ENCODE peak calls at places on chromosomes 3 and 15, in nine cellular contexts. Q, O, I, G, R, U, H, S and X are unnamed samples. For H3K4me1, the result is how much of the 10 kb centered on the place peaks cover.

GRCh38 chr15:80710635-80711553 is 15.8 kb downstream of the ABHD17C start:
- DNase-seq in Q (no peak), O (peak), I (no peak), G (no peak), R (no peak), U (no peak), H (no peak), S (no peak), X (no peak)

GRCh38 chr3:138673641-138674040 is 65.1 kb downstream of the FAIM start:
- DNase-seq in Q (no peak), O (peak), I (no peak), G (no peak), R (no peak), U (no peak), H (peak), S (peak), X (no peak)

GRCh38 chr15:33154366-33155166 is 39.9 kb downstream of the FMN1 start:
- DNase-seq in Q (no peak), O (peak), I (peak), G (peak), R (peak), U (no peak), H (no peak), S (no peak), X (peak)

GRCh38 chr3:4712109-4712508 is 219.0 kb downstream of the ITPR1 start:
- DNase-seq in Q (no peak), O (peak), I (peak), G (no peak), R (no peak), U (no peak), H (peak), S (peak), X (no peak)

GRCh38 chr15:44081223-44082013 is 113.7 kb downstream of the FRMD5 start:
- DNase-seq in Q (no peak), O (no peak), I (no peak), G (no peak), R (no peak), U (no peak), H (no peak), S (no peak), X (no peak)

GRCh38 chr3:178342111-178342510 is 194.1 kb upstream of the KCNMB2 start:
- DNase-seq in Q (no peak), O (no peak), I (no peak), G (no peak), R (no peak), U (no peak), H (no peak), S (no peak), X (no peak)

GRCh38 chr3:23762214-23763039 is 43.3 kb upstream of the UBE2E1 start:
- DNase-seq in Q (no peak), O (peak), I (no peak), G (no peak), R (no peak), U (no peak), H (no peak), S (no peak), X (no peak)

GRCh38 chr3:87957575-87957974 is 101.2 kb downstream of the CGGBP1 start:
- DNase-seq in Q (no peak), O (no peak), I (no peak), G (no peak), R (no peak), U (no peak), H (no peak), S (no peak), X (no peak)

GRCh38 chr3:196620228-196620627 is 19.3 kb upstream of the NRROS start:
- DNase-seq in Q (no peak), O (peak), I (peak), G (no peak), R (no peak), U (no peak), H (no peak), S (no peak), X (no peak)

GRCh38 chr15:90954712-90955671 is at the start of gene RCCD1:
- DNase-seq in Q (peak), O (peak), I (peak), G (peak), R (peak), U (peak), H (peak), S (peak), X (peak)

GRCh38 chr3:11045536-11045935 is 53.0 kb downstream of the SLC6A1 start:
- DNase-seq in Q (no peak), O (no peak), I (no peak), G (no peak), R (no peak), U (no peak), H (no peak), S (peak), X (no peak)

GRCh38 chr15:45645026-45645980 is 10.5 kb downstream of the SQOR start:
- DNase-seq in Q (no peak), O (peak), I (peak), G (no peak), R (no peak), U (no peak), H (peak), S (no peak), X (no peak)

GRCh38 chr3:188526057-188526456 is 372.1 kb downstream of the LPP start:
- DNase-seq in Q (no peak), O (peak), I (peak), G (no peak), R (peak), U (no peak), H (no peak), S (no peak), X (no peak)

GRCh38 chr3:196837819-196838420 is 29.8 kb upstream of the SENP5 start:
- DNase-seq in Q (peak), O (peak), I (peak), G (peak), R (peak), U (no peak), H (peak), S (peak), X (peak)

GRCh38 chr3:52314495-52314894 is 1.6 kb upstream of the DNAH1 start:
- DNase-seq in Q (no peak), O (peak), I (no peak), G (no peak), R (no peak), U (no peak), H (no peak), S (no peak), X (no peak)

GRCh38 chr3:169044341-169045113 is 619.0 kb downstream of the MECOM start:
- DNase-seq in Q (no peak), O (peak), I (no peak), G (no peak), R (no peak), U (no peak), H (no peak), S (no peak), X (no peak)

GRCh38 chr3:172687501-172687900 is 23.4 kb downstream of the NCEH1 start:
- DNase-seq in Q (no peak), O (no peak), I (no peak), G (no peak), R (no peak), U (no peak), H (no peak), S (no peak), X (no peak)

GRCh38 chr15:96789999-96790398 is 459.5 kb downstream of the NR2F2 start:
- DNase-seq in Q (no peak), O (no peak), I (no peak), G (no peak), R (no peak), U (no peak), H (no peak), S (no peak), X (no peak)

GRCh38 chr3:73542127-73542526 is 82.6 kb downstream of the PDZRN3 start:
- DNase-seq in Q (no peak), O (no peak), I (peak), G (peak), R (no peak), U (no peak), H (peak), S (no peak), X (no peak)

GRCh38 chr15:74027688-74028087 is 33.2 kb downstream of the PML start:
- DNase-seq in Q (no peak), O (no peak), I (no peak), G (no peak), R (no peak), U (no peak), H (no peak), S (no peak), X (no peak)

GRCh38 chr3:140363801-140364200 is 314.1 kb upstream of the TRIM42 start:
- DNase-seq in Q (no peak), O (no peak), I (no peak), G (no peak), R (no peak), U (no peak), H (no peak), S (no peak), X (peak)

GRCh38 chr3:13069495-13069894 is 3.7 kb downstream of the IQSEC1 start:
- DNase-seq in Q (peak), O (no peak), I (peak), G (no peak), R (no peak), U (no peak), H (no peak), S (no peak), X (no peak)

GRCh38 chr3:186828340-186828739 is 14.2 kb upstream of the ADIPOQ start:
- DNase-seq in Q (no peak), O (no peak), I (no peak), G (no peak), R (no peak), U (no peak), H (no peak), S (no peak), X (no peak)

GRCh38 chr3:169497567-169498257 is 165.8 kb downstream of the MECOM start:
- DNase-seq in Q (no peak), O (no peak), I (no peak), G (no peak), R (no peak), U (no peak), H (no peak), S (no peak), X (no peak)

GRCh38 chr3:32374788-32375595 is 16.7 kb upstream of the CMTM7 start:
- DNase-seq in Q (peak), O (peak), I (peak), G (peak), R (no peak), U (no peak), H (peak), S (peak), X (no peak)

GRCh38 chr15:81054236-81054635 is 53.5 kb downstream of the TLNRD1 start:
- DNase-seq in Q (no peak), O (no peak), I (no peak), G (no peak), R (no peak), U (no peak), H (no peak), S (no peak), X (no peak)

GRCh38 chr3:44235604-44236484 is 5.8 kb upstream of the TOPAZ1 start:
- DNase-seq in Q (peak), O (peak), I (peak), G (peak), R (peak), U (peak), H (peak), S (peak), X (peak)

GRCh38 chr3:118846176-118846575 is 188.5 kb downstream of the IGSF11 start:
- DNase-seq in Q (no peak), O (no peak), I (no peak), G (no peak), R (no peak), U (no peak), H (no peak), S (no peak), X (no peak)

GRCh38 chr15:89828324-89829145 is 13.9 kb upstream of the ANPEP start:
- DNase-seq in Q (no peak), O (peak), I (peak), G (no peak), R (no peak), U (no peak), H (peak), S (peak), X (peak)

GRCh38 chr3:82157952-82158351 is 396.5 kb upstream of the GBE1 start:
- DNase-seq in Q (no peak), O (peak), I (no peak), G (no peak), R (no peak), U (no peak), H (no peak), S (no peak), X (no peak)

GRCh38 chr15:71273731-71274447 is 158.6 kb downstream of the THSD4 start:
- DNase-seq in Q (no peak), O (no peak), I (no peak), G (no peak), R (no peak), U (no peak), H (no peak), S (no peak), X (no peak)

GRCh38 chr3:36736327-36736726 is 28.0 kb downstream of the DCLK3 start:
- DNase-seq in Q (no peak), O (no peak), I (no peak), G (no peak), R (no peak), U (no peak), H (no peak), S (no peak), X (no peak)

GRCh38 chr3:123854905-123855304 is 29.2 kb downstream of the MYLK start:
- DNase-seq in Q (no peak), O (no peak), I (no peak), G (no peak), R (no peak), U (no peak), H (no peak), S (no peak), X (no peak)

GRCh38 chr15:85925649-85926237 is 131.0 kb upstream of the KLHL25 start:
- DNase-seq in Q (no peak), O (no peak), I (no peak), G (no peak), R (no peak), U (no peak), H (no peak), S (peak), X (no peak)

DNA sequence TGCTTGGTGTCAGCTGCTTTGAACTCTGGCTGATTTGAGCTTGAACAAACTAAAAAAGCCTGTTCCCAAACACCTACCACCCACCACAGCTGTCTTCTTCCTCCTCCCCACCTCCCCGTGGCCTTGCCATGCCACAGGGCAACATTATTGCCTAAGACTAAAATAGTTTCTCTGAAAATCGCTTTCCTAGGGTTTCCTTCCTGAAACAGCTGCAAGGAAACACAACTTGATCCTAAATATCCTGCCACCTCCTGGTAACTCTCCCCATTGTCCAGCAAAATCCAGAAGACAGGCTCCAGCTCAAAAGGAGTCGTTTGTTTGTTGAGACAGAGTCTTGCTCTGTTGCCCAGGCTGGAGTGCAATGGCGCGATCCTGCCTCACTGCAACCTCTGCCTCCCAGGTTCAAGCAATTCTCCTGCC is 193.9 kb upstream of the TPM1 start:
- DNase-seq in Q (no peak), O (peak), I (no peak), G (no peak), R (no peak), U (no peak), H (no peak), S (no peak), X (no peak)
- H3K27ac ChIP-seq in Q (no peak), O (peak), I (peak), G (peak), R (no peak), U (no peak), H (no peak), S (peak), X (no peak)

DNA sequence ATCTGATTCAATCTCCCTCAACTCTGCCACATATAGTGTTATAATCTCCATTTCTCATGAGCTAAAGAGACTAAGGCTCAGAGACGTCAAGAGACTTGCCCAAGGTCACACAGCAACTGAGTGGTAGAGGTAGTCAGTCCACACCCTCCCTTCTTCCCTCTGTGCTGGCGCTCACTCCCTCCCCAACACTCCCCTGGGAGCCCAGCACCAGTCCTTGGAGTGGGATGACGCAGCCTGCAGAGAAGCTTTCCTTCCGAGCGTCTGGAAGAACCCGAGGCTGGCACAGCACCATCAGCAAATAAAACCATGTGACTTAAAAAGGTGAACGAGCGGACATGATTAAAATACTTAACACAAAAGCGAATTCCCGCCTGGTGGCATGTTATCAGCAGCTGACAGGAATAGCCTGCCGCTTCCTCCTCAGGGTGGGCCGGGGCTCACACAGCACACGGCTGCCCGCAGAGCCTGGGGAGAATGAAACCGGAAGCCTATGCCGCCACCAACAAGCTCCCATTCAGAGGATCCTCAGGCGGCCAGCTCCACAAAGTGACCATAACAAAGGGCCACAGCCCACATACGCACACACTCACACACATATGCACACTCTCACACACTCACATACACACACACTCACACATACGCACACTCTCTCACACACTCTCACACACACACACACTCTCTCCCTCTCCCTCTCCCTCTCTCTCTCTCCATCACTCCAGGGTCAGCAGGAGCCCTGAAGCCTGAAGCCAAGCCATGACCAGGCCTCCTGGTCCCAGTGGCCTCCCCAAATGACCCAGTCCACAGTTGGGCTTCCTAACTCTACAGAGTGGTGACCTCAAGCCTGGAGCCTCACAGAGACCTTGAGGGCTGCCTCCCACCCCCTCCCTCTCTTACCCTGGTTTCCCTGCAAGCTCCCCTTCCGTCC is 120.5 kb downstream of the XXYLT1 start:
- DNase-seq in Q (peak), O (peak), I (peak), G (peak), R (peak), U (peak), H (peak), S (peak), X (peak)
- H3K4me3 ChIP-seq in Q (peak), O (no peak), I (no peak), G (peak), R (peak), U (no peak), H (no peak), S (peak), X (peak)

GRCh38 chr3:45992133-45992729 is 3.4 kb downstream of the FYCO1 start:
- DNase-seq in Q (no peak), O (no peak), I (no peak), G (no peak), R (peak), U (no peak), H (no peak), S (no peak), X (peak)
- H3K4me1 ChIP-seq in Q (under half), O (under half), I (half or more), G (under half), R (half or more), U (under half), H (under half), S (under half), X (half or more)

GRCh38 chr3:66494964-66495581 is 5.7 kb downstream of the LRIG1 start:
- DNase-seq in Q (no peak), O (no peak), I (no peak), G (no peak), R (no peak), U (no peak), H (no peak), S (no peak), X (no peak)

GRCh38 chr3:66495633-66496032 is 5.2 kb downstream of the LRIG1 start:
- DNase-seq in Q (no peak), O (no peak), I (peak), G (no peak), R (no peak), U (no peak), H (peak), S (peak), X (no peak)

GRCh38 chr3:66492672-66493071 is 8.2 kb downstream of the LRIG1 start:
- DNase-seq in Q (no peak), O (no peak), I (peak), G (no peak), R (no peak), U (no peak), H (peak), S (no peak), X (no peak)

GRCh38 chr3:66490984-66491383 is 9.8 kb downstream of the LRIG1 start:
- DNase-seq in Q (no peak), O (peak), I (no peak), G (no peak), R (no peak), U (no peak), H (no peak), S (peak), X (no peak)

GRCh38 chr3:66493464-66494099 is 7.2 kb downstream of the LRIG1 start:
- DNase-seq in Q (no peak), O (no peak), I (peak), G (no peak), R (no peak), U (no peak), H (peak), S (no peak), X (no peak)
- H3K27ac ChIP-seq in Q (no peak), O (no peak), I (peak), G (peak), R (peak), U (no peak), H (peak), S (no peak), X (peak)

DNA sequence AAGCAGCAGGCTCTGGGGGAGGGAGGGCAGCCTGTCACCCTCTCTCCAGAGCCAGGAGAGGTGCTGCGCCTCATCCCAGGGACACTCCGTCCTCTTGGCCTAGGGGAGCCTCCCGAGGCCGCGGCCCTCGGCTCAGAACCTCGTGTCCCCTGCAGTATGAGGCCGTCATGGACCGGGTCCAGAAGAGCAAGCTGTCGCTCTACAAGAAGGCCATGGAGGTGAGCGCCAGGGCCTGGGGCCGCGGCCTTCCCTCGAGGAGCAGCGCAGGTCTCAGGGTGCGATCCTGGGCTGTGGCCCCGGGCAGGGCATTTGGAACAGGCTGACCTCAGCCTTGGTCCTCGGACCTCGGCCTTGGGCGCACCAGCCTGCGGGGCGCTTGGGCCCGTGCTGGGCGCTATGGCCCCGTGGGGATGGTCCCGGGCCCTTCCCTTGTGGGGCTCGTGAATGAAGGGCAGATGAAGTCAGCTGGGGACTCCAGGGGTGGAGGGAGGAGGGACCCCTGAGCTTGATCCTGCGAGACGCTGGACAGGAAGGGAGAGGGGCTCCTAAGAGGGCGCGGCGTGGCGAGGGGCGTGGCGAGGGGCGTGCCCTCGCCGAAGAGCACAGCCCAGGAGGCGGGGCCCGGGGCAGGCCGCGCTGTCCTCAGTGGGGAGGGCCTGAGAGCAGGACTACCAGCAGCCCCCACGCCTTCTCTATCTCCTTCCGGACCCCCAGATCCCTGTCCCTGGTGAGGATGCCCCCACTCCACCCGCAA is 32.9 kb downstream of the PSTPIP1 start:
- DNase-seq in Q (peak), O (no peak), I (peak), G (peak), R (peak), U (peak), H (peak), S (peak), X (no peak)
- H3K4me3 ChIP-seq in Q (no peak), O (peak), I (peak), G (peak), R (peak), U (no peak), H (peak), S (peak), X (peak)

DNA sequence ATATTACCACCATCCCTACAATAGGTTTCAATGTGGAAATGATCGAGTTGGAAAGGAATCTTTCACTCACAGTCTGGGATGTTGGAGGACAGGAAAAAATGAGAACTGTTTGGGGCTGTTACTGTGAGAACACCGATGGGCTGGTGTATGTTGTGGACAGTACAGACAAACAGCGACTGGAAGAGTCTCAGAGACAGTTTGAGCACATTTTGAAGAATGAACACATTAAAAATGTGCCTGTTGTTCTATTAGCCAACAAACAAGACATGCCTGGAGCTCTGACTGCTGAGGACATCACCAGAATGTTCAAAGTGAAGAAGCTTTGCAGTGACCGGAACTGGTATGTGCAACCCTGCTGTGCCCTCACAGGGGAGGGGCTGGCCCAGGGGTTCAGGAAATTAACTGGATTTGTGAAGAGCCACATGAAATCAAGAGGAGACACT is 520 bp downstream of the ARL14 start:
- DNase-seq in Q (no peak), O (peak), I (peak), G (no peak), R (no peak), U (no peak), H (peak), S (no peak), X (no peak)
- H3K4me1 ChIP-seq in Q (under half), O (under half), I (half or more), G (under half), R (under half), U (under half), H (under half), S (under half), X (under half)